ENCODE peak calls at places on chromosomes 13 and 19, in nine cellular contexts. I is naive B cell, M is GM10248, T is posterior cingulate gyrus, D is amniotic stem cell, W is ELR, U is HFFc6, C is choroid plexus epithelial cell, V is Right ventricle myocardium superior. J is an unnamed sample.
A peak's percentile ranks its signal among the peaks of the same experiment; 100 is the strongest.

GRCh38 chr19:42488783-42489521 is 39.3 kb downstream of the CEACAM1 start:
- DNase-seq in U (no peak), M (no peak), T (no peak), D (no peak), V (no peak), C (no peak), I (no peak), W (no peak), J (no peak)

GRCh38 chr13:96020155-96020575 is 33.0 kb downstream of the UGGT2 start:
- DNase-seq in D (peak; percentile 55), W (peak; percentile 66), U (peak; percentile 58), M (peak; percentile 41), I (no peak), T (no peak), C (peak; percentile 93), V (no peak), J (peak; percentile 23)

GRCh38 chr13:60838581-60838980 is 441.6 kb downstream of the TDRD3 start:
- DNase-seq in V (no peak), C (no peak), W (no peak), D (no peak), U (no peak), T (no peak), I (no peak), M (no peak), J (no peak)

GRCh38 chr19:42693760-42694350 is 46.4 kb downstream of the PSG3 start:
- DNase-seq in C (peak; percentile 70), U (peak; percentile 39), D (peak; percentile 36), M (peak; percentile 26), W (peak; percentile 73), V (no peak), T (no peak), I (no peak), J (peak; percentile 8)

GRCh38 chr13:78978381-78978998 is 319.5 kb upstream of the OBI1 start:
- DNase-seq in U (peak; percentile 66), W (peak; percentile 70), M (peak; percentile 39), C (peak; percentile 84), V (no peak), I (peak; percentile 29), D (peak; percentile 30), T (no peak), J (peak; percentile 39)

GRCh38 chr13:21435710-21436151 is 23.4 kb downstream of the ZDHHC20 start:
- DNase-seq in V (peak; percentile 60), M (peak; percentile 65), T (no peak), U (peak; percentile 83), C (peak; percentile 87), D (peak; percentile 55), I (peak; percentile 40), W (peak; percentile 91), J (peak; percentile 12)

GRCh38 chr19:45451181-45451849 is 16.5 kb upstream of the FOSB start:
- DNase-seq in V (peak; percentile 48), W (peak; percentile 54), U (peak; percentile 69), T (no peak), D (no peak), I (peak; percentile 70), C (peak; percentile 88), M (no peak), J (peak; percentile 14)

GRCh38 chr13:46982856-46983582 is 86.2 kb upstream of the HTR2A start:
- DNase-seq in W (no peak), D (no peak), M (peak; percentile 69), I (peak; percentile 82), U (no peak), T (no peak), C (no peak), V (no peak), J (no peak)

GRCh38 chr19:11598103-11598483 is 810 bp downstream of the ZNF627 start:
- DNase-seq in T (no peak), M (no peak), I (no peak), W (no peak), D (no peak), V (no peak), U (peak; percentile 8), C (no peak), J (no peak)

GRCh38 chr13:52950436-52950960 is 78.1 kb upstream of the OLFM4 start:
- DNase-seq in M (no peak), W (no peak), I (no peak), C (no peak), V (no peak), U (no peak), T (no peak), D (no peak), J (no peak)

GRCh38 chr13:50677687-50678463 is 165.6 kb downstream of the DLEU7 start:
- DNase-seq in D (no peak), W (peak; percentile 67), M (no peak), V (no peak), U (peak; percentile 19), C (no peak), I (no peak), T (peak; percentile 30), J (no peak)

GRCh38 chr19:29884466-29884865 is 57.6 kb upstream of the URI1 start:
- DNase-seq in U (no peak), T (no peak), V (no peak), I (no peak), M (no peak), D (no peak), W (no peak), C (no peak), J (no peak)

GRCh38 chr19:52689804-52690394 is 44.9 kb downstream of the ZNF611 start:
- DNase-seq in M (peak; percentile 40), V (peak; percentile 63), T (peak; percentile 25), D (no peak), W (peak; percentile 33), U (no peak), I (peak; percentile 16), C (no peak), J (no peak)

GRCh38 chr13:45142440-45143345 is 22.4 kb downstream of the GTF2F2 start:
- DNase-seq in V (no peak), M (no peak), I (no peak), D (no peak), U (no peak), T (no peak), C (peak; percentile 14), W (peak; percentile 84), J (no peak)

GRCh38 chr13:66405908-66406802 is 824.0 kb downstream of the PCDH9 start:
- DNase-seq in M (no peak), W (peak; percentile 55), T (no peak), V (no peak), C (peak; percentile 97), D (no peak), U (peak; percentile 20), I (no peak), J (no peak)

GRCh38 chr13:50357586-50358118 is 342.4 kb downstream of the KCNRG start:
- DNase-seq in I (no peak), M (no peak), C (peak; percentile 69), U (peak; percentile 50), D (peak; percentile 43), T (no peak), W (peak; percentile 45), V (no peak), J (no peak)

GRCh38 chr13:105543742-105544141 is 991.7 kb downstream of the EFNB2 start:
- DNase-seq in U (no peak), D (no peak), C (no peak), W (peak; percentile 1), I (no peak), T (no peak), M (no peak), V (no peak), J (no peak)

GRCh38 chr13:45872574-45872973 is 21.0 kb upstream of the SIAH3 start:
- DNase-seq in I (no peak), T (no peak), D (no peak), M (no peak), C (no peak), W (no peak), U (no peak), V (no peak), J (no peak)

GRCh38 chr19:10769533-10770491 is 51.9 kb downstream of the DNM2 start:
- DNase-seq in V (peak; percentile 73), I (no peak), D (no peak), C (peak; percentile 54), W (peak; percentile 42), U (peak; percentile 7), T (no peak), M (no peak), J (no peak)

GRCh38 chr19:53878786-53879144 is 3.2 kb upstream of the PRKCG start:
- DNase-seq in D (no peak), V (no peak), T (no peak), I (no peak), C (no peak), W (no peak), M (no peak), U (peak; percentile 51), J (no peak)

GRCh38 chr19:29665826-29666633 is 769 bp downstream of the PLEKHF1 start:
- DNase-seq in V (peak; percentile 84), T (no peak), C (no peak), U (peak; percentile 14), M (peak; percentile 39), D (no peak), W (peak; percentile 61), I (no peak), J (no peak)

GRCh38 chr13:95644611-95645052 is at the start of gene DZIP1:
- DNase-seq in U (peak; percentile 81), W (peak; percentile 93), T (peak; percentile 79), D (peak; percentile 63), V (peak; percentile 87), I (no peak), M (peak; percentile 30), C (peak; percentile 89), J (no peak)

GRCh38 chr13:47545206-47545605 is 455.9 kb downstream of the SUCLA2 start:
- DNase-seq in V (no peak), T (no peak), W (no peak), I (no peak), U (no peak), C (no peak), D (no peak), M (no peak), J (no peak)

GRCh38 chr19:14843169-14843568 is 5.6 kb downstream of the OR7A10 start:
- DNase-seq in T (no peak), U (no peak), W (no peak), M (no peak), V (no peak), C (no peak), I (no peak), D (no peak), J (no peak)

GRCh38 chr13:19184176-19184575 is 2.6 kb upstream of the TUBA3C start:
- DNase-seq in V (no peak), U (no peak), C (no peak), W (no peak), M (no peak), D (no peak), T (no peak), I (no peak), J (no peak)

GRCh38 chr19:35011091-35011689 is 11.1 kb downstream of the GRAMD1A start:
- DNase-seq in M (no peak), T (no peak), V (no peak), W (no peak), D (no peak), U (no peak), C (no peak), I (no peak), J (no peak)

GRCh38 chr13:33743438-33744368 is 74.2 kb upstream of the RFC3 start:
- DNase-seq in W (no peak), D (no peak), M (peak; percentile 51), T (no peak), I (no peak), U (no peak), V (no peak), C (peak; percentile 15), J (no peak)

GRCh38 chr19:49968279-49968922 is 7.4 kb upstream of the SIGLEC11 start:
- DNase-seq in W (no peak), T (no peak), M (no peak), D (no peak), C (no peak), V (peak; percentile 53), U (no peak), I (no peak), J (no peak)

GRCh38 chr19:47377208-47377701 is 28.1 kb downstream of the DHX34 start:
- DNase-seq in D (no peak), T (no peak), M (no peak), C (no peak), U (no peak), W (no peak), V (peak; percentile 87), I (no peak), J (no peak)

GRCh38 chr13:53562419-53562818 is 533.8 kb downstream of the OLFM4 start:
- DNase-seq in V (no peak), U (no peak), W (no peak), M (no peak), T (no peak), D (no peak), C (no peak), I (no peak), J (no peak)

GRCh38 chr13:80022146-80022545 is 318.8 kb downstream of the SPRY2 start:
- DNase-seq in C (peak; percentile 35), T (no peak), V (no peak), I (no peak), M (no peak), W (no peak), U (no peak), D (no peak), J (no peak)